ENCODE peak calls at places on chromosomes 16 and 17, in nine cellular contexts. N, Z, L, B, G, M, F, W and H are unnamed samples.

GRCh38 chr16:50841081-50841886 is 99.4 kb downstream of the CYLD start:
- DNase-seq in M (peak), B (peak), Z (no peak), F (no peak), N (no peak), G (peak), L (no peak), W (peak), H (peak)

GRCh38 chr17:65293584-65294183 is 156.5 kb downstream of the RGS9 start:
- DNase-seq in G (no peak), F (no peak), W (no peak), N (no peak), M (no peak), B (no peak), L (no peak), Z (no peak), H (no peak)

GRCh38 chr17:10790491-10791401 is 13.2 kb downstream of the TMEM238L start:
- DNase-seq in Z (no peak), L (no peak), F (no peak), B (no peak), W (no peak), G (no peak), M (no peak), N (no peak), H (no peak)

GRCh38 chr17:78583091-78583490 is 5.9 kb upstream of the DNAH17 start:
- DNase-seq in Z (peak), F (peak), N (no peak), M (no peak), B (no peak), L (peak), W (no peak), G (no peak), H (peak)

GRCh38 chr16:58021661-58022551 is 3.6 kb upstream of the MMP15 start:
- DNase-seq in W (peak), N (no peak), F (no peak), Z (peak), G (no peak), L (peak), B (no peak), M (no peak), H (no peak)

GRCh38 chr17:74531231-74531761 is at the start of gene CD300LB:
- DNase-seq in B (no peak), Z (no peak), W (no peak), N (peak), G (peak), L (no peak), F (no peak), M (no peak), H (no peak)

GRCh38 chr17:72386619-72387237 is 265.9 kb downstream of the SOX9 start:
- DNase-seq in B (no peak), M (no peak), W (no peak), L (no peak), N (no peak), G (no peak), Z (peak), F (no peak), H (no peak)

GRCh38 chr16:54446639-54447038 is 160.1 kb upstream of the IRX3 start:
- DNase-seq in F (no peak), Z (peak), B (no peak), W (peak), L (peak), G (no peak), M (no peak), N (no peak), H (no peak)

GRCh38 chr16:14007460-14007859 is 63.7 kb upstream of the MRTFB start:
- DNase-seq in L (peak), G (no peak), W (peak), B (no peak), M (no peak), N (no peak), Z (peak), F (no peak), H (no peak)

GRCh38 chr16:83682858-83683235 is 124.9 kb upstream of the HSBP1 start:
- DNase-seq in Z (no peak), N (no peak), W (no peak), F (no peak), L (no peak), M (no peak), G (no peak), B (no peak), H (no peak)

GRCh38 chr17:18099516-18099915 is 9.0 kb upstream of the MYO15A start:
- DNase-seq in L (no peak), N (no peak), M (no peak), F (no peak), G (no peak), Z (no peak), B (no peak), W (no peak), H (no peak)

GRCh38 chr16:85675528-85675927 is 13.2 kb downstream of the GINS2 start:
- DNase-seq in G (no peak), N (no peak), M (no peak), B (no peak), F (peak), Z (peak), L (peak), W (peak), H (peak)

GRCh38 chr16:86865866-86866675 is 287.7 kb downstream of the FOXL1 start:
- DNase-seq in N (no peak), L (no peak), F (no peak), B (no peak), M (no peak), G (no peak), Z (no peak), W (peak), H (no peak)

GRCh38 chr16:10265770-10266615 is 83.8 kb upstream of the GRIN2A start:
- DNase-seq in W (no peak), L (no peak), G (no peak), Z (no peak), B (no peak), F (no peak), M (no peak), N (no peak), H (no peak)

GRCh38 chr17:67818110-67819002 is 6.9 kb upstream of the BPTF start:
- DNase-seq in G (no peak), N (no peak), W (no peak), B (no peak), F (no peak), Z (peak), M (no peak), L (no peak), H (no peak)